ENCODE peak calls at places on chromosomes 16 and 17, in four cellular contexts. One of them, this sample, is unnamed.

GRCh38 chr17:64244165-64244564 is 18.9 kb downstream of the TEX2 start:
- ATAC-seq in CD8-positive, alpha-beta T cell: no peak
- ATAC-seq in lower lobe of right lung: no peak
- ATAC-seq in psoas muscle: no peak
- ATAC-seq in this sample: no peak

GRCh38 chr17:78127240-78127887 is 1.2 kb downstream of the TMC6 start:
- ATAC-seq in lower lobe of right lung: peak; percentile 60
- ATAC-seq in CD8-positive, alpha-beta T cell: peak; percentile 14
- ATAC-seq in psoas muscle: peak; percentile 20
- ATAC-seq in this sample: peak; percentile 45

GRCh38 chr16:84503751-84504395 is 586 bp downstream of the MEAK7 start:
- ATAC-seq in lower lobe of right lung: no peak
- ATAC-seq in CD8-positive, alpha-beta T cell: no peak
- ATAC-seq in psoas muscle: no peak
- ATAC-seq in this sample: no peak

GRCh38 chr17:59149841-59150511 is 5.0 kb downstream of the SKA2 start:
- ATAC-seq in lower lobe of right lung: no peak
- ATAC-seq in CD8-positive, alpha-beta T cell: no peak
- ATAC-seq in psoas muscle: no peak
- ATAC-seq in this sample: no peak

GRCh38 chr16:1466968-1467521 is 7.8 kb downstream of the CLCN7 start:
- ATAC-seq in lower lobe of right lung: no peak
- ATAC-seq in CD8-positive, alpha-beta T cell: no peak
- ATAC-seq in psoas muscle: no peak
- ATAC-seq in this sample: no peak

GRCh38 chr17:30333503-30334240 is at the start of gene TMIGD1:
- ATAC-seq in lower lobe of right lung: no peak
- ATAC-seq in psoas muscle: no peak
- ATAC-seq in CD8-positive, alpha-beta T cell: no peak
- ATAC-seq in this sample: no peak

GRCh38 chr16:2152695-2153506 is 2.7 kb upstream of the TRAF7 start:
- ATAC-seq in psoas muscle: peak; percentile 6
- ATAC-seq in CD8-positive, alpha-beta T cell: no peak
- ATAC-seq in lower lobe of right lung: no peak
- ATAC-seq in this sample: no peak

GRCh38 chr16:24610421-24610765 is 71.0 kb downstream of the RBBP6 start:
- ATAC-seq in lower lobe of right lung: peak; percentile 64
- ATAC-seq in CD8-positive, alpha-beta T cell: no peak
- ATAC-seq in psoas muscle: no peak
- ATAC-seq in this sample: peak; percentile 65

GRCh38 chr16:82584553-82585152 is 42.1 kb upstream of the CDH13 start:
- ATAC-seq in CD8-positive, alpha-beta T cell: no peak
- ATAC-seq in psoas muscle: peak; percentile 89
- ATAC-seq in lower lobe of right lung: no peak
- ATAC-seq in this sample: no peak

GRCh38 chr17:21199311-21199710 is 14.7 kb downstream of the TMEM11 start:
- ATAC-seq in lower lobe of right lung: no peak
- ATAC-seq in psoas muscle: peak; percentile 73
- ATAC-seq in CD8-positive, alpha-beta T cell: no peak
- ATAC-seq in this sample: no peak

GRCh38 chr16:24070851-24071250 is 185.3 kb upstream of the CACNG3 start:
- ATAC-seq in lower lobe of right lung: peak; percentile 73
- ATAC-seq in psoas muscle: no peak
- ATAC-seq in CD8-positive, alpha-beta T cell: peak; percentile 46
- ATAC-seq in this sample: no peak

GRCh38 chr16:47574091-47575054 is 113.2 kb downstream of the PHKB start:
- ATAC-seq in psoas muscle: no peak
- ATAC-seq in lower lobe of right lung: peak; percentile 25
- ATAC-seq in CD8-positive, alpha-beta T cell: peak; percentile 68
- ATAC-seq in this sample: no peak

GRCh38 chr17:27105636-27106035 is 188.3 kb upstream of the WSB1 start:
- ATAC-seq in CD8-positive, alpha-beta T cell: no peak
- ATAC-seq in psoas muscle: no peak
- ATAC-seq in lower lobe of right lung: no peak
- ATAC-seq in this sample: no peak

GRCh38 chr16:7330709-7331108 is 1.9 kb upstream of the RBFOX1 start:
- ATAC-seq in lower lobe of right lung: no peak
- ATAC-seq in psoas muscle: peak; percentile 67
- ATAC-seq in CD8-positive, alpha-beta T cell: no peak
- ATAC-seq in this sample: no peak
- H3K4me3 ChIP-seq in lower lobe of right lung: no peak overlapping the region
- H3K4me3 ChIP-seq in psoas muscle: peak overlapping the region; percentile 75
- H3K4me3 ChIP-seq in CD8-positive, alpha-beta T cell: no peak overlapping the region
- H3K4me3 ChIP-seq in this sample: no peak overlapping the region

DNA sequence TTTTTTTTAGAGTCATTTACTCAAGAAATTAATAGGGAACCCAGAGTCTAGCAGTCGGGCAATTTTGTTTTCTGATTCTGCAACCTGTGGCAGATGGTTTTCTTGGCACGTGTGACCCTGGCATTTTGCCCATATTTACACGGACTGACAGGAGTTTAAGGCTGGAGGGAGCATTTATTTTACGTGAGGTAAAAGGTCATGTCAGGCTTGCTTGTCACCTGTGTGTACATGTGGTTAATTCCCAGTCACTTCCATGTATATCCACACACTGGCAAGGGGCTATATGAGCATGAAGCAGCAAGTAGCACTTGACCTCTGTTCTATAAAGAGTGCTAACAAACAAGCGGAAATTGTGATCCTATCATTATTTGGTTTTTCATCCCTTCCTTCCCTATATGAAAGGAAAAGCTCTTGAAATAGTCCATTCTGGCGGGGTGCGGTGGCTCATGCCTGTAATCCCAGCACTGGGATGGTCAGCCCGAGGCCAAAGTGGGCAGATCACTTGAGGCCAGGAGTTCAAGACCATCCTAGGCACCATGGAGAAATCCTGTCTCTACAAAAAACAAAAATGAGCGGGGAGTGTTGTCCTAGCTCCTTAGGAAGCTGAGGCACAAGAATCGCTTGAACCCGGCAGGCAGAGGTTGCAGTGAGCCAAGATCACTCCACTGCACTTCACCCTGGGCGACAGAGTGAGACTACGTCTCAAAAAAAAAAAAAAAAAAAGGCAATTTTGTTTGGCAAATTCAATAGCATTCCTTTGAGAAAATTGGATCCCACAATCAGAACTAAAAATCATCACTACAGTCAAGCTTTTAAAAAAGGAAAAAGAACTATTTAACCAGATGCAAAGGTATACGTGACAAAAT is 2.1 kb downstream of the SPAG9 start:
- ATAC-seq in psoas muscle: no peak
- ATAC-seq in CD8-positive, alpha-beta T cell: no peak
- ATAC-seq in lower lobe of right lung: no peak
- ATAC-seq in this sample: no peak
- H3K4me3 ChIP-seq in psoas muscle: peak overlapping the region; percentile 99
- H3K4me3 ChIP-seq in CD8-positive, alpha-beta T cell: peak overlapping the region; percentile 96
- H3K4me3 ChIP-seq in lower lobe of right lung: peak overlapping the region; percentile 97
- H3K4me3 ChIP-seq in this sample: no peak overlapping the region

DNA sequence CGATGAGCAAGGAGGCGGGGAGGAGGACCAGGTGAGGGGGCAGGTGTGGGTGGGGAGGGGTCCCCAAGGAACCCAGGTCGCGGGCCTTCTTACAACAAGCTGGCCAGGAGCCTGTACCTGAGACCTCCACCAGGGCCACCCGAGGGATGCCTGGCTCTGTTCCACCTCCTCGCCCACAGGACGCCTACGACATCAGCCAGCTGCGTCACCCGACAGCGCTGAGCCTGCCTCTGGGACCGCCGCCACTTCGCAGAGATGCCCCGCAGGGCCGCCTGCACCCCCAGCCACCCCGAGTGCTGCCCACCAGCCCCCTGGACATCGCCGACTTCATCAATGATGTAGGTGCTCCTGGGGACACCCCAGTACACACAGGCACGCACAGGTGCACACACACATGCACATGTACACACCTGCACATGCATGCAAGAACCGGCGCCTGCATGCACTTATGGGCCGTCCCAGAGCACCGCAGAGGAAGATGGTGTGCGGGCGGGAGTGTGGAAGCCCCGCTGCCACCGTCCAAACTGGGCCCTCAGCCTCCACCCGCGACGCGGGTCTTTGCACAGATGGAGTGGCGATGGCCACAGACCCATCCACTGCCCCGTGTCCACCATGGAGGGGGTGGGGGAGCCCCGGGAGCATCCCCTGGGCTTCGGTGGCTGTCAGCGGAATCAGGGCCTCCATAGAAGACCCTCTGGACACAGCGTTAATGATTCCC is 6.6 kb downstream of the SLC22A31 start:
- ATAC-seq in psoas muscle: no peak
- ATAC-seq in CD8-positive, alpha-beta T cell: no peak
- ATAC-seq in lower lobe of right lung: peak; percentile 0
- ATAC-seq in this sample: no peak
- H3K4me3 ChIP-seq in psoas muscle: no peak overlapping the region
- H3K4me3 ChIP-seq in CD8-positive, alpha-beta T cell: no peak overlapping the region
- H3K4me3 ChIP-seq in lower lobe of right lung: no peak overlapping the region
- H3K4me3 ChIP-seq in this sample: no peak overlapping the region

DNA sequence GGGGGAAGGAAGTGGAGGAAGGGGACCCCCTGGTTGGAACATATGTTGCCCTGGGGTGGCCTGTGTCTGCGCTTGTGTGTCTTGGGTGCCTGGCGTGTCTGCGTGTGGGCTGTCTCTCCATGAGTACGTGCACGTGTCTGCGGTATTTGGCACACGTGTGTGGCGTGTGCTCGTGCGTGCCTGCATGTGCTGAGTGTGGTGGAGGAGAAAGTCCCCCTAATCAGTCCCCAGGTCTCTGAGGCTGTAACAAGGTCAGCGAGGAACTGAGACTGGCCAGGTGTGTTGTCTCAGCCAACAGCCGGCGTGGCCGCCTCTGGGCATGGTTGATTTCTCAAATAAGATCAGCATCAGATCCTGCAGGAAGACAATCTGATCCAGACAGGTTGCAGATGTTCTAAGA is 3.5 kb upstream of the CPNE7 start:
- ATAC-seq in lower lobe of right lung: no peak
- ATAC-seq in CD8-positive, alpha-beta T cell: no peak
- ATAC-seq in psoas muscle: no peak
- ATAC-seq in this sample: no peak
- H3K4me3 ChIP-seq in lower lobe of right lung: no peak overlapping the region
- H3K4me3 ChIP-seq in CD8-positive, alpha-beta T cell: no peak overlapping the region
- H3K4me3 ChIP-seq in psoas muscle: no peak overlapping the region
- H3K4me3 ChIP-seq in this sample: no peak overlapping the region

GRCh38 chr17:81315170-81315884 is 20.2 kb upstream of the SLC38A10 start:
- ATAC-seq in psoas muscle: peak; percentile 67
- ATAC-seq in CD8-positive, alpha-beta T cell: no peak
- ATAC-seq in lower lobe of right lung: no peak
- ATAC-seq in this sample: no peak
- H3K4me3 ChIP-seq in psoas muscle: no peak overlapping the region
- H3K4me3 ChIP-seq in CD8-positive, alpha-beta T cell: no peak overlapping the region
- H3K4me3 ChIP-seq in lower lobe of right lung: no peak overlapping the region
- H3K4me3 ChIP-seq in this sample: no peak overlapping the region

GRCh38 chr17:29084476-29085148 is 41.7 kb downstream of the PIPOX start:
- ATAC-seq in lower lobe of right lung: no peak
- ATAC-seq in CD8-positive, alpha-beta T cell: no peak
- ATAC-seq in psoas muscle: no peak
- ATAC-seq in this sample: no peak
- H3K4me3 ChIP-seq in lower lobe of right lung: no peak overlapping the region
- H3K4me3 ChIP-seq in CD8-positive, alpha-beta T cell: no peak overlapping the region
- H3K4me3 ChIP-seq in psoas muscle: no peak overlapping the region
- H3K4me3 ChIP-seq in this sample: no peak overlapping the region

GRCh38 chr17:17372856-17373520 is 69.8 kb downstream of the NT5M start:
- ATAC-seq in psoas muscle: no peak
- ATAC-seq in CD8-positive, alpha-beta T cell: no peak
- ATAC-seq in lower lobe of right lung: no peak
- ATAC-seq in this sample: no peak
- H3K4me3 ChIP-seq in psoas muscle: no peak overlapping the region
- H3K4me3 ChIP-seq in CD8-positive, alpha-beta T cell: no peak overlapping the region
- H3K4me3 ChIP-seq in lower lobe of right lung: no peak overlapping the region
- H3K4me3 ChIP-seq in this sample: no peak overlapping the region

GRCh38 chr16:30088237-30088831 is 3.4 kb downstream of the TBX6 start:
- ATAC-seq in psoas muscle: no peak
- ATAC-seq in CD8-positive, alpha-beta T cell: no peak
- ATAC-seq in lower lobe of right lung: no peak
- ATAC-seq in this sample: no peak
- H3K4me3 ChIP-seq in psoas muscle: no peak overlapping the region
- H3K4me3 ChIP-seq in CD8-positive, alpha-beta T cell: no peak overlapping the region
- H3K4me3 ChIP-seq in lower lobe of right lung: no peak overlapping the region
- H3K4me3 ChIP-seq in this sample: no peak overlapping the region

DNA sequence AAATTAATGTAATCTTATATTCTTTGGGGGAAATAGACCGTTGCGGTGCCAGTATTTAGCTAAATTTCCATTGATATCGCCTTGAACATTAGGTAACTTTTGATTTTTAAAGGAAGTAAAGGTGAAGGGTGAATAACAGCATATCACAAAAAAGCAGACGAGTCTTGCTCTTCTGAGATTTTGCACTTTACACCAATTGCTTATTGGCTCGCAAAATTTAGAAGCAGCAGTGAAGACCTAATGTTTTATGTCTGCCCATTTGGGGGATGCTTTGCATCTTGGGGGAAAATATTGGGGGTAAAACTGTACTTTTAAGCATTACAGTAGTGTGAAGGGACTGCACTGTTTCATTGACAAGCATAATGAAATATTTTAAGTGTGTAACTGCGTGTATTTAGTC is 934 bp downstream of the MAP2K6 start:
- ATAC-seq in psoas muscle: no peak
- ATAC-seq in lower lobe of right lung: no peak
- ATAC-seq in CD8-positive, alpha-beta T cell: no peak
- ATAC-seq in this sample: no peak
- H3K4me3 ChIP-seq in psoas muscle: peak overlapping the region; percentile 76
- H3K4me3 ChIP-seq in lower lobe of right lung: peak overlapping the region; percentile 62
- H3K4me3 ChIP-seq in CD8-positive, alpha-beta T cell: peak overlapping the region; percentile 66
- H3K4me3 ChIP-seq in this sample: peak overlapping the region; percentile 50